ENCODE peak calls at places on chromosome 22, in five cellular contexts. F is MM.1S, M is right lobe of liver, N is neural crest cell, B is AG04450. G is an unnamed sample.

GRCh38 chr22:50684986-50685385 is 12.4 kb downstream of the SHANK3 start:
- DNase-seq in M (no peak), B (no peak), N (no peak), F (no peak), G (peak)

GRCh38 chr22:28142361-28142801 is 223.3 kb upstream of the PITPNB start:
- DNase-seq in F (no peak), N (no peak), M (no peak), B (peak), G (no peak)

GRCh38 chr22:33112606-33113005 is 54.4 kb upstream of the SYN3 start:
- DNase-seq in N (no peak), F (peak), B (no peak), M (no peak), G (no peak)

GRCh38 chr22:25824828-25825474 is 83.0 kb downstream of the MYO18B start:
- DNase-seq in M (no peak), F (no peak), N (no peak), B (no peak), G (peak)

GRCh38 chr22:47406180-47406723 is 643.8 kb downstream of the TBC1D22A start:
- DNase-seq in M (no peak), N (no peak), B (no peak), F (no peak), G (no peak)

GRCh38 chr22:47292546-47293320 is 530.3 kb downstream of the TBC1D22A start:
- DNase-seq in N (no peak), M (no peak), B (no peak), F (no peak), G (no peak)

GRCh38 chr22:35488513-35488912 is 52.1 kb upstream of the RASD2 start:
- DNase-seq in B (no peak), M (no peak), F (no peak), N (no peak), G (peak)

GRCh38 chr22:35775339-35775738 is 57.7 kb downstream of the APOL5 start:
- DNase-seq in M (no peak), B (no peak), N (no peak), F (no peak), G (no peak)

GRCh38 chr22:49975543-49976389 is 15.2 kb downstream of the PIM3 start:
- DNase-seq in B (no peak), M (no peak), F (no peak), N (peak), G (peak)

GRCh38 chr22:23091760-23092159 is 21.4 kb downstream of the GNAZ start:
- DNase-seq in B (no peak), N (no peak), F (no peak), M (no peak), G (no peak)

GRCh38 chr22:25002241-25002985 is 49.9 kb downstream of the KIAA1671 start:
- DNase-seq in F (no peak), N (no peak), B (no peak), M (peak), G (no peak)

GRCh38 chr22:36454916-36455570 is 26.4 kb downstream of the TXN2 start:
- DNase-seq in B (peak), M (peak), F (peak), N (peak), G (no peak)

GRCh38 chr22:47029244-47030001 is 267.0 kb downstream of the TBC1D22A start:
- DNase-seq in N (no peak), B (no peak), F (no peak), M (no peak), G (no peak)

GRCh38 chr22:23067023-23067650 is 3.2 kb upstream of the GNAZ start:
- DNase-seq in N (no peak), F (no peak), M (peak), B (no peak), G (peak)

GRCh38 chr22:17074648-17075002 is 10.2 kb upstream of the IL17RA start:
- DNase-seq in B (no peak), F (no peak), N (no peak), M (no peak), G (no peak)

GRCh38 chr22:34105461-34106062 is 185.3 kb upstream of the LARGE1 start:
- DNase-seq in B (no peak), F (peak), M (peak), N (peak), G (no peak)

GRCh38 chr22:49554296-49554625 is 273.4 kb downstream of the BRD1 start:
- DNase-seq in M (no peak), F (no peak), N (no peak), B (no peak), G (no peak)

GRCh38 chr22:11613898-11614755 is 3913.9 kb upstream of the OR11H1 start:
- DNase-seq in F (no peak), M (no peak), B (no peak), N (no peak), G (no peak)

GRCh38 chr22:24319451-24319850 is 48.8 kb downstream of the SPECC1L start:
- DNase-seq in N (no peak), M (no peak), F (no peak), B (no peak), G (no peak)

GRCh38 chr22:45994516-45995404 is 17.8 kb upstream of the WNT7B start:
- DNase-seq in B (no peak), F (peak), N (peak), M (peak), G (peak)

GRCh38 chr22:48704335-48704734 is 1123.3 kb downstream of the BRD1 start:
- DNase-seq in B (no peak), M (no peak), F (no peak), N (no peak), G (peak)

GRCh38 chr22:32717337-32718240 is 83.9 kb upstream of the TIMP3 start:
- DNase-seq in F (no peak), N (no peak), M (no peak), B (peak), G (no peak)

GRCh38 chr22:23677701-23677995 is 13.2 kb upstream of the RGL4 start:
- DNase-seq in B (no peak), F (no peak), N (no peak), M (no peak), G (peak)

GRCh38 chr22:49207008-49207775 is 620.5 kb downstream of the BRD1 start:
- DNase-seq in F (no peak), N (no peak), B (no peak), M (peak), G (peak)

GRCh38 chr22:24772493-24773220 is 1.9 kb downstream of the PIWIL3 start:
- DNase-seq in B (no peak), M (no peak), N (no peak), F (no peak), G (no peak)

GRCh38 chr22:47659467-47660302 is 897.2 kb downstream of the TBC1D22A start:
- DNase-seq in M (no peak), N (no peak), B (no peak), F (no peak), G (no peak)

GRCh38 chr22:24338701-24339451 is 68.2 kb downstream of the SPECC1L start:
- DNase-seq in M (no peak), N (no peak), B (no peak), F (no peak), G (no peak)

GRCh38 chr22:50469377-50470305 is 5.2 kb downstream of the SBF1 start:
- DNase-seq in N (no peak), F (peak), M (no peak), B (no peak), G (no peak)

GRCh38 chr22:50705219-50705691 is 32.6 kb downstream of the SHANK3 start:
- DNase-seq in B (peak), M (peak), N (peak), F (peak), G (peak)

DNA sequence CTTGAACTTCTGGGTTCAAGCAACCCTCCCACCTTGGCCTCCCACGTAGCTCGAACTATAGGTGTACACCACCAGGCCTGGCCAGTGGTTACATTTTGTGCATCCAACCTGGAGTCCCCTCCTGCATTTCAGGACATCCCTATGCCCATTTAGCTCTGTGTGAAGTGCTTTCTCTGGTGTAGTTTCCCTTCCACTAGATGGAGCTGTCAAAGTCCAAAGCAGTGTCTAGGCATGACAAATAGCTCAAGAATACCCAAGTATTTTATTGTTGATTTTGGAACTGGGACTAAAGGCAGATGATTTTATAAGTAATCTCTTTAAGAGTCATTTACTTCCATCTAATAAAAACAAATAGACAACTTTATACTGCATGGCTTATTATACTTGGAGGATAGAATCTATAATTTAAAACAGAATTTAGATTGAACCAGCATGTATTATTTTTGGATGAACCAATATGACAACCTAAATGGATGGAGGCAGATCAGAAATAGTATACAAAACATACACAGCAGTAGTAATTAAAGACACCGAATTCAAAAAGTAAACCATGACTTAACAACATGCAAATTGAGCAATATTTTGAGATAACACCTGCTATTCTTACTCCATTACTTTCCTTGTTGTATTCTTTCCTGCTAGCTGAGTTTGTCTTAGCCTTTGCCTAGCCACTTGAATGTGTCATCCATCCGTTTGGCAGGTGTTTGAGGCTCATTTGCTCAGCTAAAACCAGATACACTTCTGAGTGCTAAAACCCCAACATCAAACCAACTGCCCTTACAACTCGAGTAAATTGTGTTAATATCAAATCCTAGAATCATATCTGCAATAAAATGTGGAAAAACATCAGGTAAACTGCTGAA is 37.7 kb downstream of the EIF4ENIF1 start:
- DNase-seq in B (peak), N (no peak), M (no peak), F (peak), G (no peak)
- TF ChIP-seq CTCF in B (peak), N (peak), M (peak), F (peak), G (peak)

GRCh38 chr22:44411226-44412135 is 86.6 kb downstream of the RTL6 start:
- DNase-seq in B (no peak), M (no peak), F (no peak), N (no peak), G (no peak)
- TF ChIP-seq CTCF in B (no peak), M (no peak), F (no peak), N (no peak), G (no peak)

GRCh38 chr22:42994917-42995562 is 19.9 kb downstream of the PACSIN2 start:
- DNase-seq in M (peak), F (no peak), N (no peak), B (peak), G (no peak)
- TF ChIP-seq CTCF in M (no peak), F (no peak), N (no peak), B (no peak), G (peak)

GRCh38 chr22:19718255-19719054 is 4.2 kb downstream of the SEPTIN5 start:
- DNase-seq in M (no peak), F (no peak), N (no peak), B (no peak), G (no peak)

GRCh38 chr22:19716829-19717105 is 2.5 kb downstream of the SEPTIN5 start:
- DNase-seq in B (no peak), N (no peak), M (no peak), F (no peak), G (no peak)

GRCh38 chr22:19717181-19717580 is 2.9 kb downstream of the SEPTIN5 start:
- DNase-seq in N (no peak), B (no peak), M (no peak), F (no peak), G (no peak)

GRCh38 chr22:19719055-19719482 is 4.3 kb upstream of the GP1BB start:
- DNase-seq in N (no peak), M (no peak), B (no peak), F (no peak), G (no peak)

DNA sequence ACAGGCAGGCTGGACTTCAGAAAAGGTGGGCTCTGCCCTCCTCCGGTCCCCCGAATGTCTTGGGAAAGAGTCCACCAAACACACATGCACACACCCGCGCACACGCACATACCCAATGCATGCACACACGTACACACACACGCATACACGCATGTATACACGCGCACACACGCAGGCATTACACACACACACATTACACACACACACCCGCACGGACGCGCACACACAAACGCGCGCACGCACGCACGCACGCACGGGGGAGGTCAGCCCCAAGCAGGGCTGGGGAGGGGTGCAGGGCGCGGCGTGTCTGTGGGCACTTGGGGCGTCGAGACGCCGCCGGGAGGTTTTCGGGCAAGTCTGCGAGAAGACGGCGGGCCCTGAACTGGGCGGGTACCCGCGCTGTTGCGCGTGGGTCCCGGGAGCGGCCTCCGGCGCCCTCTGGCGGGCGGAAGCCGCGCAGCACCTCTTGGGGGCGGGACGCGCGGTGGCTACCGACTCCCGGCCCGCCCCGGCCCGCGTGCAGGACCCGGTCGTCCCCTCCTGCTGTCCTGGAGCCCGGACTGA is 3.5 kb downstream of the SEPTIN5 start:
- DNase-seq in N (peak), B (peak), F (peak), M (peak), G (no peak)
- TF ChIP-seq CTCF in N (peak), B (peak), F (peak), M (peak), G (peak)

GRCh38 chr22:29328566-29329500 is 13.3 kb upstream of the RASL10A start:
- DNase-seq in N (no peak), B (no peak), F (no peak), M (no peak), G (no peak)

GRCh38 chr22:29326481-29326880 is 11.0 kb upstream of the RASL10A start:
- DNase-seq in N (no peak), B (no peak), F (no peak), M (no peak), G (no peak)

GRCh38 chr22:29327089-29327764 is 11.7 kb upstream of the RASL10A start:
- DNase-seq in F (no peak), N (no peak), B (no peak), M (no peak), G (no peak)

GRCh38 chr22:29329581-29329980 is 14.1 kb upstream of the RASL10A start:
- DNase-seq in B (no peak), F (no peak), N (no peak), M (no peak), G (no peak)

GRCh38 chr22:29328055-29328454 is 12.6 kb upstream of the RASL10A start:
- DNase-seq in F (no peak), B (no peak), M (no peak), N (no peak), G (no peak)
- TF ChIP-seq CTCF in F (no peak), B (no peak), M (no peak), N (no peak), G (no peak)

DNA sequence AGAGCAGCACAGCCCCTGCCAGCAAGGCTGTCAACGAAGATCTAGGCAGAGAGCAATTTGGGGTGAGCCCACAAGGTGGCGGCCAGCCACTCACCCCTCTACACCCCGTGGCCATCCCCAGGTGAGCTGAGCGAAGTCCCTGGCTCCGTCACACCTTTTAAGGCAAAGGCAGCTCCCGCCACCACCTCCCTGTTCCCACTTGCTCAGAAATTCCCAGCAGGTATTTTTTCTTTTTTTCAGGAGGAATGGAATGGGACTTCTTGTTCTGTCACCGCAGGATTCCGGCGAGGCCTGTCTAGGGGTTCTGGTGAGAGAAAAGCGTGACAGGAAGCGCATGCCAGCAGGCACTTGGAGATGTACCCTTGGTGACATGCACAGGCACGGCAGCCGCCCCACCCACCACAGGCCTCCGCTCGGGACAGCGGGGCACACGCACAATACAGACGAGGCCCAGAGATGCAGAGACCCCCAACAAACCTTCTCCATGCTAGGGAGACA is 10.0 kb downstream of the RPL3 start:
- DNase-seq in M (no peak), F (no peak), B (no peak), N (no peak), G (no peak)
- TF ChIP-seq CTCF in M (no peak), F (peak), B (peak), N (peak), G (peak)

DNA sequence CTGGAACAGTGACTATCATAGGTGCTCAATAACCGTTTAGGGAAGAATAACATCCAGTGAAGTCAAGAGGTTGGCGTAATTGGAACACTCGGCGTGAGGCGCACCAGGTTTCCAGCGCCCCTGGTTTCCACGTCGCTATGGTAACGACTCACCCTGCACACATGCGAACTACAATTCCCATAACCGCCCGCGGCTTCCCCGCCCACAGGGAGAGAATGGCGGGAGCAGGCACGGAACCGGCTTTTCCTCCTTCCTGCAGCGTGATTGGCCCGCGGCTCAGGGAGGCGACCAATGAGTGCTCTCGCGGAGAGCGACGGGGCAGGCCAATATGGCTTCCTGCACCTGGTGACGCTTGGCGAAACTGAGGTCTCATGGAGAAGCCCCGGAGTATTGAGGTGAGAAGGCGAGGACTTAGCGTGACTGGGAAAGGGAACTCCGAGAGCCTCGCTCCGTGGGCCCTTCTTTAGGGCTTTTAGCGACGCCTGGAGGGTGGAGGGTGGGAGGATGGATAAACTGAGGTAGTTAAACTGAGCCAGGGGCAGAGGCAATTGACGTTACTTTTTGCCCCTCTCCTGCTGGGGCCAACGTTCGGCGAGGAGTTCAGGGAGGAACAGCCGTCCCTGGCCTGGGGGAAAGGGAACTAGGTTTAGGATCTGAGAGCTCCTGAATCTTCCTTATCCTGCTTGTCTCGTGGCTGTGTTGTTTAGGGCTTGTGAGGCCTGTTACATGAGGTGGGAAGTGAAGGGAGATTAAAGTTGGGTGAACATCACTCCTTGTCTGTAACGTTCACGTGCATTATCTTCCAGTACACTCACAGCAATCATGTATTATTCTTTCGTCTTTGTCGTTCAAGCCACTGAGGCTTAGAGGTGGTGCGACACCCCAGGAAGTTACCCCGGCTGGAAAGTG is at the start of gene L3MBTL2:
- DNase-seq in N (peak), M (peak), B (peak), F (peak), G (peak)
- TF ChIP-seq CTCF in N (no peak), M (no peak), B (no peak), F (no peak), G (no peak)

GRCh38 chr22:41532908-41533825 is 11.1 kb downstream of the POLR3H start:
- DNase-seq in B (no peak), M (peak), N (peak), F (peak), G (no peak)
- TF ChIP-seq CTCF in B (peak), M (peak), N (peak), F (peak), G (peak)

GRCh38 chr22:27063381-27063780 is 406.0 kb downstream of the MIAT start:
- DNase-seq in M (no peak), F (no peak), N (peak), B (no peak), G (no peak)
- TF ChIP-seq CTCF in M (no peak), F (no peak), N (no peak), B (no peak), G (no peak)

GRCh38 chr22:38504731-38505594 is 1.1 kb downstream of the DDX17 start:
- DNase-seq in B (no peak), M (peak), F (peak), N (no peak), G (no peak)
- TF ChIP-seq CTCF in B (no peak), M (no peak), F (no peak), N (no peak), G (no peak)